ENCODE peak calls at places on chromosomes 13 and 19, in seven cellular contexts. I is glutamatergic neuron, V is astrocyte of the spinal cord, Z is ovary, T is stomach, J is uterus, R is mucosa of descending colon. M is an unnamed sample.

GRCh38 chr13:36086117-36086516 is 45.1 kb downstream of the DCLK1 start:
- DNase-seq in I (no peak), V (no peak), Z (no peak), T (no peak), J (no peak), R (no peak), M (no peak)

GRCh38 chr13:112115403-112116091 is 48.6 kb downstream of the SOX1 start:
- DNase-seq in I (no peak), V (no peak), Z (no peak), T (peak), J (no peak), R (no peak), M (no peak)

GRCh38 chr13:73519720-73520119 is 460.9 kb downstream of the KLF5 start:
- DNase-seq in I (no peak), V (peak), Z (no peak), T (no peak), J (no peak), R (no peak), M (no peak)

GRCh38 chr19:42547927-42548326 is 19.6 kb upstream of the CEACAM1 start:
- DNase-seq in I (no peak), V (no peak), Z (no peak), T (no peak), J (no peak), R (no peak), M (no peak)

GRCh38 chr13:49933511-49933910 is 2.6 kb downstream of the SPRYD7 start:
- DNase-seq in I (no peak), V (no peak), Z (no peak), T (no peak), J (no peak), R (no peak), M (no peak)

GRCh38 chr13:29255567-29255966 is 339.9 kb downstream of the SLC7A1 start:
- DNase-seq in I (no peak), V (no peak), Z (no peak), T (no peak), J (no peak), R (no peak), M (no peak)

GRCh38 chr19:49071860-49072547 is 495 bp downstream of the KCNA7 start:
- DNase-seq in I (peak), V (no peak), Z (no peak), T (no peak), J (no peak), R (no peak), M (no peak)

GRCh38 chr13:32330438-32330837 is 15.1 kb downstream of the BRCA2 start:
- DNase-seq in I (no peak), V (no peak), Z (no peak), T (no peak), J (no peak), R (no peak), M (peak)

GRCh38 chr19:5171711-5172110 is 168.9 kb downstream of the PTPRS start:
- DNase-seq in I (no peak), V (no peak), Z (no peak), T (no peak), J (no peak), R (no peak), M (no peak)

GRCh38 chr13:49058761-49059160 is 83.0 kb downstream of the FNDC3A start:
- DNase-seq in I (no peak), V (no peak), Z (no peak), T (no peak), J (no peak), R (no peak), M (no peak)

GRCh38 chr19:5358173-5358800 is 17.7 kb upstream of the PTPRS start:
- DNase-seq in I (no peak), V (no peak), Z (no peak), T (no peak), J (no peak), R (no peak), M (no peak)

GRCh38 chr13:25874907-25875306 is 176.9 kb downstream of the SHISA2 start:
- DNase-seq in I (no peak), V (no peak), Z (no peak), T (no peak), J (no peak), R (peak), M (no peak)

GRCh38 chr13:93279982-93280381 is 53.4 kb downstream of the GPC6 start:
- DNase-seq in I (no peak), V (no peak), Z (no peak), T (no peak), J (no peak), R (no peak), M (no peak)

GRCh38 chr13:31930901-31931522 is 100.6 kb upstream of the FRY start:
- DNase-seq in I (no peak), V (no peak), Z (no peak), T (no peak), J (no peak), R (no peak), M (no peak)

GRCh38 chr13:113754242-113754641 is 4.8 kb upstream of the TMEM255B start:
- DNase-seq in I (no peak), V (no peak), Z (no peak), T (no peak), J (no peak), R (no peak), M (no peak)

GRCh38 chr13:113750554-113751399 is 8.2 kb upstream of the TMEM255B start:
- DNase-seq in I (no peak), V (no peak), Z (no peak), T (no peak), J (no peak), R (no peak), M (no peak)

GRCh38 chr13:113751491-113751890 is 7.5 kb upstream of the TMEM255B start:
- DNase-seq in I (no peak), V (no peak), Z (no peak), T (no peak), J (no peak), R (no peak), M (no peak)

GRCh38 chr13:113754691-113755090 is 4.3 kb upstream of the TMEM255B start:
- DNase-seq in I (no peak), V (no peak), Z (no peak), T (no peak), J (no peak), R (no peak), M (no peak)

DNA sequence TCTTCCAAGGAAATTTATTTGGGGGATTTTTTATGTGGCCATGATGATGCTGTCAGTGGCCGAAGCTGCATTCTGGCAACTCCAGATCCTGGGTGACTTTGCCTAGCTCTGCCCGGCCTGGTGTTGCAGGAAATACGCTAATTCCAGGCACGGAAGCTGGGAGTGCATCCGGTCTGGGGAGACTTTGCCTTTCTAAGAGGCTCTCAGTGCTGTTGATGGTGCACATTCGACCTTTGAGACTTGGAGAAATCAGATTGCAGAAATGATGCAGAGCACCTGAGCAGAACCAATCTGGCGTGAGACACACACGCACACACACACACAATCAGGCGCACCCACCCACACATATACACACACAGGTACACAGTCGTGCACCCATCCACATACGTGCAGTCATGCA is 5.9 kb upstream of the TMEM255B start:
- DNase-seq in I (no peak), V (no peak), Z (no peak), T (no peak), J (no peak), R (no peak), M (no peak)
- TF ChIP-seq CTCF in I (no peak), V (no peak), Z (no peak), T (no peak), J (no peak), R (no peak), M (no peak)

DNA sequence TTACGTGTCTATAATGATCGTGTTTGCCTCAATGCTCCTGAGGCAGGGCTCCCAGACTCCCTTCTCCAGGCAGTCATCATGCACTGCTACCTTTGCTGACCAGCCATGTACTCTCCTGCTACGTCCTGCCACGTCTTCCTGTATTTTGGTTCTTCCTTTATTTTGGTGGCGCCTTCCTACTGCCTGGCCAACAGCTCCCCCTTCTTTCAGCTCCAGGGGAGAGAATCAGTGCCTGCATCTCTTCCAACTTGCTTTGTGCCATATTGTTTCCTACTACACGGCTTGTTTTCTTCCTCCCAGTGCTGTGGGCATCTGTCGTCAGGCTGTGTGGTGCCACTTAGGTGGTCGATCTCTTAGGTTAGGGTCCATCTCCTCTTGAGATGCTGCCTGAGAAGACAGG is 96.2 kb downstream of the FGF9 start:
- DNase-seq in I (no peak), V (no peak), Z (no peak), T (no peak), J (no peak), R (no peak), M (no peak)
- TF ChIP-seq CTCF in I (no peak), V (no peak), Z (no peak), T (no peak), J (no peak), R (no peak), M (no peak)

DNA sequence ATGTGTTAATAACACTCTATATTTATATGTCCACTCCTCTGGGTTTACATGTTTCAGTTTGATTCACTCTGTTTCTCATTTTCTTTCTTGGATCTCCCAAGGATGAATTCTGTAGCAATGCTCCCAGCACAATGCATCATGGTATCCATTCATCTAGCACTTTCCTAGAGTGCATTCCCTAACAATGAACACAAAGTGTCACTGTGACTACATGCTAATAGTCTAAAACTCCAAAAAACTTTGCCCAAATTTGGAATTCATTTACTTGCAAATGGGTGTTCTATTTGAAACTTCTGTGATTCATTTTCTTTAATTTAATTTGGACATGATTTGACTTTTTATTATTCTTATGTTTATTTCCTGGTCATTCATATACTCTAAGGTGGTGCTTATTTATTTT is 286.3 kb downstream of the POU4F1 start:
- DNase-seq in I (no peak), V (no peak), Z (no peak), T (no peak), J (no peak), R (no peak), M (no peak)
- TF ChIP-seq CTCF in I (no peak), V (no peak), Z (no peak), T (no peak), J (no peak), R (no peak), M (no peak)

GRCh38 chr19:18488838-18489626 is 32.8 kb downstream of the ELL start:
- DNase-seq in I (peak), V (no peak), Z (no peak), T (peak), J (no peak), R (peak), M (no peak)
- TF ChIP-seq CTCF in I (no peak), V (peak), Z (no peak), T (no peak), J (peak), R (no peak), M (peak)

GRCh38 chr19:13610042-13610691 is 103.9 kb upstream of the CACNA1A start:
- DNase-seq in I (no peak), V (no peak), Z (no peak), T (peak), J (no peak), R (peak), M (no peak)
- TF ChIP-seq CTCF in I (no peak), V (no peak), Z (no peak), T (no peak), J (no peak), R (no peak), M (no peak)